ENCODE peak calls at places on chromosome 4, in six cellular contexts. Q is T-helper 9 cell, J is SJCRH30, F is AG04450, D is fibroblast of gingiva, N is HFFc6. X is an unnamed sample.

GRCh38 chr4:10753326-10753725 is 68.8 kb upstream of the CLNK start:
- DNase-seq in Q (no peak), J (no peak), F (no peak), D (no peak), N (no peak), X (no peak)

GRCh38 chr4:39565925-39566630 is 38.8 kb upstream of the UGDH start:
- DNase-seq in Q (no peak), J (no peak), F (peak; percentile 69), D (peak; percentile 31), N (peak; percentile 89), X (no peak)

GRCh38 chr4:152666946-152667345 is 12.9 kb downstream of the TMEM154 start:
- DNase-seq in Q (no peak), J (no peak), F (no peak), D (no peak), N (no peak), X (no peak)

GRCh38 chr4:121462660-121463261 is 81.9 kb upstream of the QRFPR start:
- DNase-seq in Q (no peak), J (peak; percentile 52), F (peak; percentile 24), D (peak; percentile 63), N (peak; percentile 67), X (peak; percentile 29)

GRCh38 chr4:168803727-168804126 is 206.3 kb downstream of the CBR4 start:
- DNase-seq in Q (no peak), J (no peak), F (peak; percentile 59), D (peak; percentile 24), N (peak; percentile 46), X (no peak)

GRCh38 chr4:77367638-77368037 is 210.6 kb downstream of the CCNG2 start:
- DNase-seq in Q (no peak), J (no peak), F (no peak), D (no peak), N (no peak), X (no peak)

GRCh38 chr4:181807771-181808170 is 435.4 kb upstream of the TENM3 start:
- DNase-seq in Q (no peak), J (no peak), F (peak; percentile 13), D (no peak), N (peak; percentile 3), X (no peak)

GRCh38 chr4:13989496-13989895 is 362.0 kb upstream of the BOD1L1 start:
- DNase-seq in Q (no peak), J (peak; percentile 5), F (no peak), D (peak; percentile 73), N (no peak), X (no peak)

GRCh38 chr4:41125558-41126311 is 88.6 kb downstream of the APBB2 start:
- DNase-seq in Q (no peak), J (no peak), F (no peak), D (peak; percentile 91), N (no peak), X (no peak)

GRCh38 chr4:186622788-186623464 is 67.6 kb upstream of the MTNR1A start:
- DNase-seq in Q (no peak), J (no peak), F (no peak), D (peak; percentile 78), N (peak; percentile 57), X (no peak)

GRCh38 chr4:168522371-168522770 is 25.5 kb downstream of the PALLD start:
- DNase-seq in Q (no peak), J (no peak), F (no peak), D (peak; percentile 86), N (peak; percentile 24), X (no peak)

GRCh38 chr4:53605783-53606182 is 14.5 kb upstream of the LNX1 start:
- DNase-seq in Q (no peak), J (no peak), F (no peak), D (no peak), N (no peak), X (no peak)

GRCh38 chr4:188154668-188155423 is 15.6 kb downstream of the TRIML1 start:
- DNase-seq in Q (no peak), J (no peak), F (no peak), D (no peak), N (no peak), X (no peak)

GRCh38 chr4:134365852-134366251 is 164.3 kb upstream of the PABPC4L start:
- DNase-seq in Q (no peak), J (no peak), F (no peak), D (peak; percentile 60), N (peak; percentile 94), X (no peak)

GRCh38 chr4:158008551-158009218 is 164.1 kb downstream of the GASK1B start:
- DNase-seq in Q (no peak), J (peak; percentile 4), F (no peak), D (peak; percentile 33), N (no peak), X (no peak)

GRCh38 chr4:152680988-152681731 is 1.4 kb upstream of the TMEM154 start:
- DNase-seq in Q (no peak), J (no peak), F (no peak), D (no peak), N (peak; percentile 70), X (no peak)

GRCh38 chr4:24690436-24690835 is 104.9 kb upstream of the SOD3 start:
- DNase-seq in Q (no peak), J (no peak), F (no peak), D (peak; percentile 84), N (no peak), X (no peak)

GRCh38 chr4:26862381-26862915 is 1.8 kb downstream of the STIM2 start:
- DNase-seq in Q (no peak), J (no peak), F (no peak), D (no peak), N (no peak), X (no peak)

GRCh38 chr4:125741825-125742452 is 427.2 kb downstream of the FAT4 start:
- DNase-seq in Q (no peak), J (no peak), F (no peak), D (peak; percentile 51), N (peak; percentile 45), X (no peak)

GRCh38 chr4:113878718-113879117 is 100.7 kb downstream of the ARSJ start:
- DNase-seq in Q (no peak), J (peak; percentile 44), F (peak; percentile 16), D (no peak), N (no peak), X (no peak)

GRCh38 chr4:75869100-75869499 is 33.2 kb downstream of the PPEF2 start:
- DNase-seq in Q (no peak), J (no peak), F (no peak), D (no peak), N (no peak), X (no peak)

X was measured in putamen.